ENCODE peak calls at places on chromosomes 3 and 15, in six cellular contexts. E is RWPE1; L is spleen; A is fibroblast of lung; P is CD8-positive, alpha-beta T cell; I is GM13977. V is an unnamed sample.

GRCh38 chr3:145557405-145557804 is 603.6 kb downstream of the PLOD2 start:
- DNase-seq in E (no peak), A (peak; percentile 65), P (no peak), I (no peak), L (no peak), V (no peak)

GRCh38 chr3:24680214-24680967 is 185.7 kb upstream of the THRB start:
- DNase-seq in L (peak; percentile 81), I (peak; percentile 16), P (peak; percentile 13), E (no peak), A (peak; percentile 37), V (peak; percentile 60)

GRCh38 chr15:67935244-67935643 is 95.4 kb upstream of the RNU6-1 start:
- DNase-seq in I (no peak), L (no peak), P (no peak), A (no peak), E (no peak), V (no peak)

GRCh38 chr3:31448035-31448881 is 84.5 kb upstream of the STT3B start:
- DNase-seq in L (peak; percentile 78), P (no peak), I (peak; percentile 31), E (no peak), A (no peak), V (no peak)

GRCh38 chr3:150803440-150803985 is 40.5 kb upstream of the SIAH2 start:
- DNase-seq in I (no peak), A (no peak), P (no peak), L (no peak), E (no peak), V (no peak)

GRCh38 chr15:77546050-77546501 is 86.6 kb downstream of the LINGO1 start:
- DNase-seq in P (no peak), A (peak; percentile 85), I (no peak), E (peak; percentile 44), L (peak; percentile 55), V (no peak)

GRCh38 chr3:54304867-54305266 is 182.5 kb downstream of the CACNA2D3 start:
- DNase-seq in I (no peak), P (no peak), E (no peak), L (no peak), A (no peak), V (no peak)

GRCh38 chr3:51637144-51637940 is 33.7 kb upstream of the TEX264 start:
- DNase-seq in L (no peak), I (no peak), A (no peak), P (no peak), E (no peak), V (no peak)

GRCh38 chr3:106333911-106334618 is 465.3 kb upstream of the CBLB start:
- DNase-seq in L (no peak), A (peak; percentile 68), I (no peak), P (peak; percentile 13), E (no peak), V (no peak)

GRCh38 chr3:62982795-62983455 is 107.7 kb upstream of the CADPS start:
- DNase-seq in A (no peak), I (no peak), P (no peak), E (no peak), L (no peak), V (no peak)

GRCh38 chr15:26472661-26473060 is 300.2 kb downstream of the GABRB3 start:
- DNase-seq in I (no peak), E (no peak), A (no peak), P (no peak), L (no peak), V (no peak)

GRCh38 chr15:44598892-44599291 is 61.9 kb downstream of the EIF3J start:
- DNase-seq in E (no peak), L (no peak), I (no peak), A (peak; percentile 74), P (no peak), V (no peak)

GRCh38 chr15:77542491-77543001 is 90.2 kb downstream of the LINGO1 start:
- DNase-seq in L (peak; percentile 74), P (no peak), A (no peak), I (no peak), E (peak; percentile 39), V (no peak)

GRCh38 chr3:116005404-116005803 is 382.1 kb downstream of the GAP43 start:
- DNase-seq in I (no peak), E (peak; percentile 73), A (peak; percentile 89), L (no peak), P (no peak), V (no peak)

GRCh38 chr15:63015618-63016017 is 26.9 kb upstream of the TPM1 start:
- DNase-seq in P (no peak), I (no peak), L (no peak), A (peak; percentile 80), E (peak; percentile 61), V (no peak)

GRCh38 chr15:41881925-41882688 is 11.7 kb downstream of the SPTBN5 start:
- DNase-seq in E (no peak), A (no peak), L (no peak), I (no peak), P (no peak), V (no peak)

GRCh38 chr15:51270706-51271105 is 67.7 kb downstream of the CYP19A1 start:
- DNase-seq in P (no peak), I (no peak), A (no peak), L (no peak), E (no peak), V (no peak)

GRCh38 chr3:28544831-28545230 is 196.2 kb upstream of the AZI2 start:
- DNase-seq in E (no peak), P (no peak), A (no peak), I (no peak), L (no peak), V (no peak)

GRCh38 chr3:196969660-196970546 is 1.3 kb upstream of the PIGZ start:
- DNase-seq in I (peak; percentile 91), L (peak; percentile 93), P (peak; percentile 55), E (peak; percentile 68), A (peak; percentile 35), V (peak; percentile 69)

GRCh38 chr15:101049282-101049681 is 130.1 kb downstream of the LRRK1 start:
- DNase-seq in P (no peak), E (no peak), L (peak; percentile 45), I (no peak), A (no peak), V (peak; percentile 3)

GRCh38 chr3:129224984-129225393 is 24.4 kb upstream of the COPG1 start:
- DNase-seq in L (peak; percentile 87), A (peak; percentile 82), I (peak; percentile 31), E (peak; percentile 45), P (no peak), V (no peak)

GRCh38 chr3:123344941-123345594 is 103.8 kb downstream of the ADCY5 start:
- DNase-seq in I (no peak), P (no peak), A (no peak), E (no peak), L (peak; percentile 44), V (no peak)

GRCh38 chr15:90619468-90619867 is 89.7 kb downstream of the CRTC3 start:
- DNase-seq in L (no peak), A (no peak), I (no peak), E (no peak), P (no peak), V (no peak)

GRCh38 chr3:152957488-152957887 is 122.6 kb downstream of the P2RY1 start:
- DNase-seq in E (no peak), L (no peak), A (no peak), P (no peak), I (no peak), V (no peak)

GRCh38 chr15:47717036-47717611 is at the start of gene SEMA6D:
- DNase-seq in E (peak; percentile 86), P (no peak), I (peak; percentile 44), L (peak; percentile 77), A (peak; percentile 93), V (no peak)
- TF ChIP-seq CTCF in E (peak; percentile 83), P (no peak), I (no peak), L (no peak), A (peak; percentile 12), V (no peak)

GRCh38 chr3:143972495-143973351 is 1.1 kb downstream of the DIPK2A start:
- DNase-seq in I (peak; percentile 77), P (peak; percentile 51), E (peak; percentile 73), L (peak; percentile 97), A (peak; percentile 90), V (peak; percentile 59)
- TF ChIP-seq CTCF in I (peak; percentile 69), P (peak; percentile 51), E (peak; percentile 45), L (peak; percentile 51), A (peak; percentile 43), V (peak; percentile 32)

GRCh38 chr3:186002884-186003472 is 65.2 kb upstream of the TRA2B start:
- DNase-seq in P (no peak), L (no peak), A (peak; percentile 63), I (no peak), E (peak; percentile 6), V (no peak)
- TF ChIP-seq CTCF in P (no peak), L (no peak), A (peak; percentile 31), I (peak; percentile 41), E (no peak), V (peak; percentile 11)

GRCh38 chr15:69403611-69404010 is 10.5 kb upstream of the KIF23 start:
- DNase-seq in E (no peak), A (peak; percentile 88), P (no peak), L (no peak), I (no peak), V (no peak)

GRCh38 chr15:69405110-69405509 is 9.0 kb upstream of the KIF23 start:
- DNase-seq in P (no peak), A (no peak), E (no peak), I (no peak), L (no peak), V (no peak)

GRCh38 chr15:69398541-69398940 is 15.6 kb upstream of the KIF23 start:
- DNase-seq in E (no peak), L (no peak), P (no peak), A (peak; percentile 33), I (no peak), V (no peak)

GRCh38 chr15:69400850-69401249 is 13.3 kb upstream of the KIF23 start:
- DNase-seq in I (no peak), E (no peak), P (no peak), A (no peak), L (no peak), V (no peak)

GRCh38 chr15:69402816-69403215 is 11.3 kb upstream of the KIF23 start:
- DNase-seq in P (no peak), A (no peak), L (peak; percentile 54), E (no peak), I (no peak), V (no peak)
- TF ChIP-seq CTCF in P (no peak), A (no peak), L (no peak), E (no peak), I (no peak), V (no peak)

DNA sequence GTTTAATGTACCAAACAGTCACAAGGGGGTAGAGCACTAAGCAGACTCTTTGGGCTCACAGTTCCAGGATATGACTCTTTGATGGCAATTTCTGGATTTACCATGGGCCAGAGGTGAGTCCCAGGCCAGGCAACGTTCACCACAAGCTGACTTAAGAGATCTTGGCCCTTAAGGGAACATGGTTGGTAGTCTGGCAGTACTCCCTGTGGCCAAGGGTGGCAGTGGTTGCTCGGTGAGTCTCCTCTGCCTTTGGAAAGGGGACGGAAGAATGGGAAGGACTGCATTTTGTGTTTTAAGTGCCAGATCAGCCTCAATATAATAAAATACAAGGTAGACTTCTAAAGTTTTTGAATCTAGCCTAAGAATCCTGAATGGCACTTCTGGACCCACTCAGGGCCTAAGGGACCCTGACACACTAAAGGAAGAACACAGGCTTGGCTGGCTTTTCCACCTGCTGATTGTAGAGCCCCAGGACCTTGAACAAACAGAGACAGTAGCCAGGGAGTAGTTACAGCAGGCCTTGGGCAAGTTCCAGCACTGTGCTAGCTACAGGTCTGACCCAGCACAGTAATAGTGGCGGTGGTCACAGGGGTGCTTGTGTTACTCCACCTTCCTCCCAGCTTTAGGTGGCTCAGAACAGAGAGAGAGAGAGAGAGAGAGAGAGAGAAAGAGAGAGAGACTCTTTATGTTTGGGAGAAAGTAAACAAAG is 730.7 kb upstream of the ALCAM start:
- DNase-seq in I (no peak), E (no peak), L (no peak), A (no peak), P (no peak), V (no peak)
- TF ChIP-seq CTCF in I (peak; percentile 20), E (no peak), L (no peak), A (no peak), P (no peak), V (no peak)